ENCODE peak calls at places on chromosomes 7 and 10, in seven cellular contexts. E is epithelial cell of esophagus, R is neural crest cell, P is RWPE2, F is DND-41, H is GM12878, C is endodermal cell. Z is an unnamed sample.

GRCh38 chr7:23864984-23865383 is 155.0 kb downstream of the STK31 start:
- DNase-seq in R (no peak), F (no peak), P (no peak), C (no peak), H (no peak), E (peak), Z (no peak)

GRCh38 chr7:19009241-19009935 is 108.0 kb downstream of the TWIST1 start:
- DNase-seq in C (no peak), H (no peak), P (no peak), R (no peak), E (peak), F (no peak), Z (no peak)

GRCh38 chr10:111646021-111646420 is 537.5 kb downstream of the GPAM start:
- DNase-seq in F (no peak), E (no peak), P (no peak), C (no peak), R (no peak), H (no peak), Z (no peak)

GRCh38 chr10:8133146-8133545 is 78.7 kb downstream of the GATA3 start:
- DNase-seq in F (peak), H (peak), P (no peak), E (no peak), R (no peak), C (no peak), Z (no peak)

GRCh38 chr7:149422065-149422913 is 38.6 kb downstream of the ZNF777 start:
- DNase-seq in R (peak), H (peak), E (peak), P (no peak), F (peak), C (peak), Z (peak)

GRCh38 chr10:36802523-36803153 is 322.8 kb upstream of the ANKRD30A start:
- DNase-seq in C (no peak), H (no peak), R (no peak), E (no peak), P (no peak), F (no peak), Z (peak)

GRCh38 chr7:156656598-156656997 is 16.0 kb downstream of the RNF32 start:
- DNase-seq in H (no peak), R (no peak), C (peak), F (no peak), E (no peak), P (no peak), Z (no peak)

GRCh38 chr7:65509368-65510186 is 135.9 kb downstream of the ZNF92 start:
- DNase-seq in P (no peak), C (peak), E (no peak), R (no peak), H (no peak), F (no peak), Z (peak)

GRCh38 chr7:127943541-127944521 is 87.4 kb downstream of the LRRC4 start:
- DNase-seq in C (no peak), H (no peak), E (no peak), R (peak), P (no peak), F (no peak), Z (no peak)

GRCh38 chr7:2719007-2719406 is 31.0 kb downstream of the AMZ1 start:
- DNase-seq in H (no peak), R (no peak), F (peak), C (peak), E (no peak), P (no peak), Z (peak)

GRCh38 chr7:7761974-7762769 is 43.8 kb upstream of the RPA3 start:
- DNase-seq in R (no peak), H (no peak), C (no peak), F (peak), P (no peak), E (peak), Z (no peak)

GRCh38 chr7:134605978-134606923 is 40.4 kb upstream of the BPGM start:
- DNase-seq in E (peak), R (peak), P (no peak), C (peak), F (peak), H (no peak), Z (peak)

GRCh38 chr7:18387191-18387720 is 108.3 kb upstream of the HDAC9 start:
- DNase-seq in H (no peak), F (no peak), R (no peak), E (no peak), P (no peak), C (no peak), Z (no peak)

GRCh38 chr7:13952921-13953320 is 36.5 kb downstream of the ETV1 start:
- DNase-seq in F (no peak), H (no peak), C (no peak), E (no peak), R (no peak), P (no peak), Z (no peak)

GRCh38 chr7:76008156-76008687 is 13.8 kb upstream of the TMEM120A start:
- DNase-seq in E (no peak), R (no peak), F (no peak), H (peak), C (no peak), P (no peak), Z (no peak)

GRCh38 chr7:133518718-133519117 is 265.8 kb downstream of the EXOC4 start:
- DNase-seq in P (no peak), R (no peak), H (no peak), C (no peak), E (no peak), F (no peak), Z (no peak)

GRCh38 chr7:120783721-120784120 is 74.2 kb downstream of the TSPAN12 start:
- DNase-seq in E (no peak), F (no peak), H (no peak), P (no peak), R (no peak), C (no peak), Z (no peak)

GRCh38 chr7:1249731-1250130 is 17.1 kb downstream of the UNCX start:
- DNase-seq in H (no peak), F (no peak), E (no peak), P (no peak), C (no peak), R (no peak), Z (no peak)

GRCh38 chr7:157645539-157645938 is 308.7 kb downstream of the DNAJB6 start:
- DNase-seq in E (no peak), R (no peak), C (no peak), F (no peak), P (no peak), H (no peak), Z (no peak)

GRCh38 chr7:100607111-100607510 is 4.9 kb downstream of the PCOLCE start:
- DNase-seq in R (no peak), E (no peak), P (no peak), F (no peak), C (no peak), H (no peak), Z (no peak)

GRCh38 chr7:127803626-127804025 is 151.6 kb downstream of the SND1 start:
- DNase-seq in H (no peak), F (no peak), E (peak), C (no peak), P (no peak), R (no peak), Z (no peak)

GRCh38 chr10:83925133-83925532 is 214.2 kb upstream of the GHITM start:
- DNase-seq in H (no peak), P (no peak), F (no peak), E (no peak), C (peak), R (no peak), Z (no peak)

GRCh38 chr10:79144341-79145173 is 75.8 kb downstream of the ZMIZ1 start:
- DNase-seq in E (no peak), H (no peak), P (no peak), C (no peak), R (no peak), F (peak), Z (no peak)

GRCh38 chr10:22436893-22437619 is 91.8 kb downstream of the SPAG6 start:
- DNase-seq in P (peak), F (peak), H (peak), E (peak), C (peak), R (peak), Z (peak)

GRCh38 chr7:7595451-7595850 is 28.8 kb downstream of the MIOS start:
- DNase-seq in R (no peak), C (no peak), P (no peak), H (no peak), F (no peak), E (peak), Z (no peak)

GRCh38 chr10:101354584-101355070 is 662 bp downstream of the BTRC start:
- DNase-seq in E (no peak), R (no peak), H (no peak), F (no peak), C (no peak), P (no peak), Z (no peak)

GRCh38 chr7:107860981-107861652 is 29.9 kb upstream of the DLD start:
- DNase-seq in H (no peak), E (no peak), P (no peak), C (no peak), R (no peak), F (no peak), Z (no peak)

GRCh38 chr10:14560274-14560673 is 214.4 kb downstream of the FAM107B start:
- DNase-seq in R (no peak), C (peak), F (no peak), H (no peak), E (peak), P (peak), Z (no peak)

GRCh38 chr10:33214174-33214573 is 120.3 kb downstream of the NRP1 start:
- DNase-seq in P (no peak), F (no peak), R (no peak), C (no peak), E (no peak), H (no peak), Z (no peak)

GRCh38 chr10:10045765-10046028 is 972.0 kb upstream of the CELF2 start:
- DNase-seq in P (no peak), R (no peak), F (no peak), C (no peak), E (no peak), H (no peak), Z (no peak)

GRCh38 chr7:95205821-95206220 is 118.5 kb downstream of the PON1 start:
- DNase-seq in R (no peak), C (no peak), P (no peak), F (no peak), H (no peak), E (peak), Z (no peak)

GRCh38 chr7:86664991-86665390 is 21.3 kb downstream of the GRM3 start:
- DNase-seq in H (no peak), P (no peak), R (no peak), C (no peak), E (no peak), F (no peak), Z (no peak)

GRCh38 chr10:119079572-119080520 is 771 bp downstream of the EIF3A start:
- DNase-seq in R (peak), H (no peak), C (peak), E (peak), P (peak), F (peak), Z (peak)

GRCh38 chr10:74363727-74364126 is 212.7 kb downstream of the ADK start:
- DNase-seq in H (no peak), R (no peak), F (no peak), E (no peak), P (no peak), C (no peak), Z (no peak)

GRCh38 chr7:30468791-30469190 is 9.8 kb downstream of the NOD1 start:
- DNase-seq in R (no peak), E (peak), F (no peak), H (no peak), C (no peak), P (no peak), Z (no peak)

GRCh38 chr10:73577788-73578187 is 13.4 kb downstream of the USP54 start:
- DNase-seq in F (no peak), P (no peak), C (no peak), R (no peak), E (peak), H (no peak), Z (no peak)

DNA sequence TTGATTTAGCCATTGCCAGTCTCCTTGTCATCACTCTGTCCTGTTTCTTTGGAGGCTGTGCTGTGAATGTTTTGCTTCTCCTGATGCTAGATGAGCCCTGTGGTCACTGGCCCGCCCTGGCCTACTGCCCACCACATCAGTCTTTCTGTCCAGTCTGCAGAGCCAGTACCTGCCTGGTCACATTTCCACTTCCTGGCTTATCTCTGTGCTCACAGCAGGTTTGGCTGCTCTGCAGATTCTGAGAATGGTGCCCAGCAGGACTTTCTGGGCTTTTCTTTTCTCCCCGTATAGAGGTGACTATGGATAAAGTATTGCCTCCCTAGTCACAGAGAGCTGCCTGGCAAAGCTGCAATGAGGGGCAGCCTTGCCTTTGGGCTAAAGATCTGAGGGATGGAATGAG is 410.3 kb upstream of the NPVF start:
- DNase-seq in H (no peak), F (no peak), E (no peak), P (no peak), C (peak), R (no peak), Z (no peak)
- TF ChIP-seq CTCF in H (no peak), F (no peak), E (no peak), P (no peak), C (no peak), R (no peak), Z (no peak)

GRCh38 chr10:59300386-59300785 is 62.0 kb downstream of the FAM13C start:
- DNase-seq in P (no peak), H (no peak), C (no peak), R (no peak), F (no peak), E (no peak), Z (no peak)
- TF ChIP-seq CTCF in P (no peak), H (no peak), C (no peak), R (no peak), F (no peak), E (no peak), Z (no peak)

GRCh38 chr7:47100148-47100547 is 481.8 kb downstream of the TNS3 start:
- DNase-seq in F (no peak), R (no peak), H (no peak), E (no peak), C (no peak), P (no peak), Z (no peak)

GRCh38 chr7:47104206-47104549 is 477.7 kb downstream of the TNS3 start:
- DNase-seq in F (no peak), P (no peak), R (no peak), E (no peak), C (peak), H (no peak), Z (no peak)

GRCh38 chr7:47102442-47102841 is 479.5 kb downstream of the TNS3 start:
- DNase-seq in H (no peak), R (no peak), E (no peak), C (no peak), F (no peak), P (no peak), Z (no peak)

GRCh38 chr7:47103498-47104205 is 478.3 kb downstream of the TNS3 start:
- DNase-seq in C (peak), R (no peak), E (no peak), H (no peak), F (no peak), P (no peak), Z (no peak)

DNA sequence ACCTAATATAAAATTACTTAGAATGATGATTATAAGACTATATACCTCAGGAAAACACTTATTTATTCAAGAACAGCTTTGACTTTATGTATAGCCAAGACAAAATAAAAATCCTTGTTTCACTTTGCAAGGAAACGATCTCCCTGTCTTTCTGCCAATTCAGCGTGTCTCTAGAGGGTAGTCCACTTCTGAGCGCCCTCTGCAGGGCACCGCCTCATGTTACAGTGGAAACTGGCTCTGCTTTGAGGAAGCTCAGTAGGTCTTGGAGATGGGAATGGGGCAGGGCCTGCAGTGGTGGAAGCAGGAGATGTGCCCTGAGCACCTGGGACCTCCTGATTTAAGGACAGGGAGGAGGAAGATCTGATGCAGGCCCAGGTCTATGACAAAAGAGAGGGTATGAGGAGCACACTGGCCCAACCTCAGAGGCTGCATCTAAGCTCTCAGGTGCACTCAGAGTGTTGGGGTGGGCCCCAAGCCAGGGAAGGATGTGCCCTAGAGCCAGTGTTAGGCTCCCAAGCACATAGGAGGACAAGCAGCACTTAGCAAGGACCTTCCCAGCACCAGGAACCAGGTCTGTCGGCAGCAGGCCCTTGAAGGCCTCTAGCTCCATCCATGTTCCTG is 481.0 kb downstream of the TNS3 start:
- DNase-seq in H (no peak), P (no peak), C (peak), E (peak), R (peak), F (peak), Z (peak)
- TF ChIP-seq CTCF in H (peak), P (peak), C (peak), E (peak), R (peak), F (peak), Z (peak)

DNA sequence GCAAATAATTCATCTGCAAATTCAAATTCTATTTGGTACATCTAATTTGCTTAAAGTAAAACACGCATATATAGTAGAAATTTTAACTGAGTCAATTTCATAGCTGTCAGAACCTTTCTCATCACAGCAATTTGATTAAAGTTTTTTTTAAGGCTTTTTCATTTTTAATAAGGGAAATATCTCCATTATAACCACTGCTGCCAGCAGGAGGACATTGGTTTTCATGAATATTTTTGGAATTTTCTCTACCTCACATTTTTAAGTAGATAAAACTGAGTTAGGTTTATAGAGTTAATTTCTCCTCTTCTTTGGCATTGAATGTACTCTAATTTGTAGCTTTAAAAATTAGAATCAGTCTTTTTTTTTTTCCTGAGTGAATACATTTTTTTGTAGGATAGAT is 82.2 kb downstream of the ST7 start:
- DNase-seq in R (no peak), H (no peak), F (no peak), P (no peak), C (no peak), E (no peak), Z (no peak)
- TF ChIP-seq CTCF in R (peak), H (no peak), F (no peak), P (no peak), C (peak), E (no peak), Z (no peak)

Z was measured in nephron progenitor cell.